ENCODE peak calls at places on chromosomes 11 and 22, in six cellular contexts. M is CD8-positive, alpha-beta memory T cell; Q is heart left ventricle; G is mesendoderm; N is HCT116; K is endodermal cell. T is an unnamed sample. For H3K4me1, the result is how much of the 10 kb centered on the place peaks cover.

GRCh38 chr11:101166038-101166437 is 36.4 kb upstream of the PGR start:
- DNase-seq in G (no peak), K (no peak), Q (no peak), N (no peak), M (no peak), T (no peak)

GRCh38 chr11:112113539-112114457 is 27.1 kb downstream of the SDHD start:
- DNase-seq in Q (no peak), M (no peak), N (peak), G (peak), K (no peak), T (peak)

GRCh38 chr22:35742342-35743100 is 24.8 kb downstream of the APOL5 start:
- DNase-seq in G (peak), M (no peak), K (no peak), Q (no peak), N (peak), T (no peak)

GRCh38 chr22:32695451-32695891 is 106.0 kb upstream of the TIMP3 start:
- DNase-seq in N (peak), Q (no peak), M (no peak), G (peak), K (no peak), T (peak)

GRCh38 chr11:59097113-59097708 is 9.8 kb upstream of the FAM111B start:
- DNase-seq in K (peak), N (peak), Q (peak), M (peak), G (peak), T (peak)

GRCh38 chr22:27797793-27798525 is 3.6 kb downstream of the MN1 start:
- DNase-seq in K (peak), Q (no peak), M (no peak), N (no peak), G (no peak), T (no peak)

GRCh38 chr11:55357560-55358184 is 10.1 kb upstream of the OR4A15 start:
- DNase-seq in Q (no peak), G (peak), M (no peak), K (no peak), N (no peak), T (no peak)

GRCh38 chr11:122755409-122755808 is 82.9 kb upstream of the CRTAM start:
- DNase-seq in M (no peak), G (peak), K (peak), Q (no peak), N (no peak), T (peak)

GRCh38 chr11:112002491-112003216 is 22.6 kb upstream of the DLAT start:
- DNase-seq in Q (no peak), N (no peak), K (no peak), G (no peak), M (no peak), T (no peak)

GRCh38 chr11:130945945-130946344 is 29.7 kb upstream of the SNX19 start:
- DNase-seq in M (no peak), Q (peak), N (no peak), K (no peak), G (no peak), T (no peak)

GRCh38 chr22:35435201-35435712 is 35.3 kb downstream of the MCM5 start:
- DNase-seq in Q (no peak), M (no peak), G (no peak), N (no peak), K (no peak), T (no peak)

GRCh38 chr11:114307524-114308203 is 11.5 kb downstream of the NNMT start:
- DNase-seq in Q (peak), M (no peak), K (no peak), G (no peak), N (no peak), T (no peak)

GRCh38 chr22:43222987-43223386 is 36.1 kb upstream of the TTLL12 start:
- DNase-seq in Q (no peak), K (no peak), G (no peak), N (no peak), M (no peak), T (no peak)

GRCh38 chr22:44664149-44664548 is 37.9 kb upstream of the PRR5 start:
- DNase-seq in K (no peak), M (peak), N (no peak), Q (peak), G (no peak), T (peak)

GRCh38 chr11:95231881-95232605 is 1.0 kb upstream of the SESN3 start:
- DNase-seq in N (no peak), M (peak), Q (peak), K (peak), G (peak), T (peak)

GRCh38 chr11:36077886-36078685 is 134.2 kb downstream of the LDLRAD3 start:
- DNase-seq in Q (no peak), N (no peak), M (no peak), K (no peak), G (no peak), T (no peak)

GRCh38 chr11:45810431-45811108 is 5.6 kb downstream of the SLC35C1 start:
- DNase-seq in Q (no peak), K (no peak), M (no peak), G (no peak), N (no peak), T (no peak)
- H3K4me1 ChIP-seq in Q (under half), K (under half), M (under half), G (under half), N (under half), T (under half)

GRCh38 chr11:126394036-126394435 is 38.5 kb downstream of the ST3GAL4 start:
- DNase-seq in M (no peak), K (no peak), Q (no peak), N (no peak), G (no peak), T (no peak)
- H3K27ac ChIP-seq in M (no peak), K (no peak), Q (peak), N (no peak), G (no peak), T (no peak)

GRCh38 chr11:133778161-133778560 is 67.2 kb downstream of the SPATA19 start:
- DNase-seq in G (no peak), K (peak), M (no peak), Q (no peak), N (no peak), T (no peak)
- H3K4me1 ChIP-seq in G (under half), K (under half), M (under half), Q (under half), N (under half), T (under half)

DNA sequence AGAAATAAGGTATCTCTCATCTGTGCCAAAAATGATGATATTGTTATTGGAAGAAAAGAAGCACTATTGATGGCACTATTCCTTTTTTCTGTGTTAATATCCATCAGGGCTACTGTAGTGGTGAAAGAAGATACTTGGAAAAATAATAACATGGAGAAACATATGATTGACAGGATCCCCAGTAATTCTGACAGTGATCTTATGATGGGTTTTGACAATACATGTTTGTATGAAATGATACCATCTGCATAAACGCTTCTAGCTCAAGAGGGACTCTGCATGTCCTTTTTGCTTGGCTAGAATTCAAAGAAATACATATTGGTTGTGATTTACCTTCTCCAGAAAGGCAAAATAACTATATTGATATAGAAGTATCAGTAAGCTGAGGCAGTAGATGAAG is 178.1 kb downstream of the GUCY1A2 start:
- DNase-seq in Q (no peak), G (no peak), M (no peak), N (no peak), K (no peak), T (no peak)
- H3K27ac ChIP-seq in Q (no peak), G (no peak), M (no peak), N (no peak), K (no peak), T (no peak)